ENCODE peak calls at places on chromosomes 1 and 21, in seven cellular contexts. U is LoVo; O is kidney; W is activated T-cell treated with anti-CD3 and anti-CD28 coated beads, Interleukin-2, amount 50 U/mL, for 24 hours; Z is pancreas; H is M059J; K is sciatic nerve. D is an unnamed sample.

GRCh38 chr21:46171996-46172862 is 12.0 kb downstream of the SPATC1L start:
- DNase-seq in H (no peak), Z (no peak), K (peak; percentile 45), W (peak; percentile 13), U (no peak), O (peak; percentile 39), D (no peak)

GRCh38 chr1:161790587-161791317 is 24.6 kb downstream of the ATF6 start:
- DNase-seq in H (no peak), W (no peak), U (no peak), O (no peak), K (no peak), Z (no peak), D (no peak)

GRCh38 chr1:47732489-47732888 is 264.7 kb downstream of the TRABD2B start:
- DNase-seq in W (no peak), K (no peak), U (peak; percentile 74), H (no peak), Z (no peak), O (no peak), D (no peak)

GRCh38 chr1:192311281-192311680 is 5.5 kb upstream of the RGS21 start:
- DNase-seq in H (peak; percentile 9), W (no peak), K (no peak), Z (no peak), O (no peak), U (peak; percentile 8), D (no peak)

GRCh38 chr21:16551101-16551695 is 821.4 kb downstream of the USP25 start:
- DNase-seq in H (peak; percentile 54), U (peak; percentile 53), W (no peak), K (no peak), O (no peak), Z (no peak), D (no peak)

GRCh38 chr1:28640766-28641165 is 2.1 kb downstream of the TAF12 start:
- DNase-seq in H (peak; percentile 39), Z (no peak), O (no peak), W (no peak), U (peak; percentile 26), K (no peak), D (no peak)

GRCh38 chr1:107648071-107648470 is 316.9 kb downstream of the VAV3 start:
- DNase-seq in U (no peak), O (no peak), H (peak; percentile 92), Z (no peak), W (no peak), K (no peak), D (no peak)

GRCh38 chr21:33892853-33893252 is 22.8 kb downstream of the ATP5PO start:
- DNase-seq in O (no peak), U (no peak), W (no peak), K (no peak), H (no peak), Z (no peak), D (no peak)

GRCh38 chr1:70906790-70907189 is 140.8 kb downstream of the PTGER3 start:
- DNase-seq in O (no peak), Z (no peak), H (no peak), U (no peak), W (no peak), K (no peak), D (no peak)

GRCh38 chr1:112700290-112701226 is 6.4 kb downstream of the RHOC start:
- DNase-seq in H (peak; percentile 97), U (peak; percentile 77), K (peak; percentile 99), W (peak; percentile 79), Z (peak; percentile 96), O (peak; percentile 99), D (peak; percentile 99)

GRCh38 chr1:235867903-235868469 is 1.3 kb upstream of the LYST start:
- DNase-seq in O (no peak), Z (no peak), K (no peak), W (no peak), H (no peak), U (no peak), D (no peak)

GRCh38 chr1:33943978-33944377 is 80.1 kb downstream of the HMGB4 start:
- DNase-seq in Z (no peak), O (no peak), K (no peak), U (no peak), H (peak; percentile 96), W (no peak), D (no peak)

GRCh38 chr1:226061793-226062557 is 541 bp upstream of the H3-3A start:
- DNase-seq in W (no peak), U (peak; percentile 85), O (peak; percentile 94), K (peak; percentile 86), Z (peak; percentile 90), H (peak; percentile 85), D (peak; percentile 90)

GRCh38 chr1:6803357-6803756 is 18.1 kb downstream of the CAMTA1 start:
- DNase-seq in O (no peak), H (peak; percentile 54), Z (no peak), K (no peak), W (no peak), U (no peak), D (no peak)

GRCh38 chr1:2863149-2863963 is 61.9 kb upstream of the TTC34 start:
- DNase-seq in K (no peak), O (peak; percentile 61), U (no peak), H (no peak), Z (no peak), W (no peak), D (peak; percentile 20)

GRCh38 chr1:113793878-113794834 is 18.1 kb downstream of the RSBN1 start:
- DNase-seq in O (no peak), K (no peak), U (no peak), W (no peak), Z (no peak), H (no peak), D (no peak)

GRCh38 chr1:227924168-227924837 is 23.4 kb downstream of the WNT9A start:
- DNase-seq in K (no peak), H (no peak), U (no peak), O (peak; percentile 46), Z (no peak), W (no peak), D (peak; percentile 14)

GRCh38 chr1:19425643-19426245 is 59.6 kb downstream of the CAPZB start:
- DNase-seq in O (no peak), W (no peak), H (no peak), K (no peak), Z (no peak), U (no peak), D (no peak)

GRCh38 chr1:234528073-234528865 is 49.3 kb upstream of the TARBP1 start:
- DNase-seq in H (no peak), O (no peak), K (no peak), W (no peak), U (no peak), Z (no peak), D (peak; percentile 63)

GRCh38 chr1:75996196-75996595 is 64.0 kb upstream of the ASB17 start:
- DNase-seq in Z (no peak), U (no peak), O (no peak), W (no peak), H (peak; percentile 53), K (no peak), D (no peak)

GRCh38 chr1:84883286-84883685 is 9.7 kb downstream of the LPAR3 start:
- DNase-seq in H (peak; percentile 39), U (no peak), O (no peak), W (no peak), K (no peak), Z (no peak), D (no peak)

GRCh38 chr1:176448340-176448739 is 14.6 kb upstream of the PAPPA2 start:
- DNase-seq in U (no peak), H (no peak), W (no peak), K (no peak), O (no peak), Z (no peak), D (no peak)

GRCh38 chr1:1167416-1168155 is 6.1 kb upstream of the TTLL10 start:
- DNase-seq in H (no peak), Z (no peak), W (no peak), U (no peak), K (no peak), O (peak; percentile 79), D (peak; percentile 18)

GRCh38 chr1:7255303-7256058 is 470.2 kb downstream of the CAMTA1 start:
- DNase-seq in Z (no peak), H (peak; percentile 85), W (no peak), K (no peak), U (peak; percentile 2), O (no peak), D (no peak)

GRCh38 chr1:172286629-172287076 is 133.8 kb upstream of the C1orf105 start:
- DNase-seq in W (no peak), H (peak; percentile 98), K (no peak), O (no peak), U (no peak), Z (no peak), D (no peak)

GRCh38 chr1:168560370-168560769 is 16.0 kb upstream of the XCL1 start:
- DNase-seq in Z (no peak), O (no peak), H (no peak), U (no peak), W (no peak), K (no peak), D (no peak)

GRCh38 chr1:214019499-214019898 is 31.7 kb downstream of the PROX1 start:
- DNase-seq in H (no peak), W (no peak), K (no peak), Z (no peak), U (no peak), O (no peak), D (peak; percentile 40)

GRCh38 chr1:43269627-43270375 is at the start of gene TMEM125:
- DNase-seq in H (peak; percentile 7), O (no peak), W (no peak), Z (no peak), K (peak; percentile 41), U (peak; percentile 33), D (no peak)

GRCh38 chr1:164308101-164308500 is 250.9 kb upstream of the PBX1 start:
- DNase-seq in Z (no peak), O (no peak), U (no peak), W (no peak), K (no peak), H (no peak), D (no peak)

GRCh38 chr1:77655431-77655974 is 27.0 kb downstream of the ZZZ3 start:
- DNase-seq in O (no peak), K (no peak), Z (no peak), W (no peak), H (peak; percentile 17), U (no peak), D (no peak)

GRCh38 chr1:15962176-15962575 is 13.7 kb downstream of the ZBTB17 start:
- DNase-seq in Z (no peak), W (no peak), O (no peak), H (no peak), K (no peak), U (no peak), D (no peak)

GRCh38 chr1:2234762-2235113 is 6.6 kb downstream of the SKI start:
- DNase-seq in K (no peak), W (no peak), U (no peak), H (no peak), O (peak; percentile 81), Z (no peak), D (peak; percentile 56)

GRCh38 chr1:169750041-169750440 is 16.2 kb upstream of the SELE start:
- DNase-seq in U (no peak), H (no peak), K (no peak), W (no peak), Z (no peak), O (no peak), D (no peak)

GRCh38 chr1:180173952-180174351 is 19.3 kb downstream of the QSOX1 start:
- DNase-seq in H (peak; percentile 73), W (no peak), O (peak; percentile 80), U (no peak), K (peak; percentile 69), Z (peak; percentile 73), D (peak; percentile 94)

GRCh38 chr1:54355931-54356679 is 50.1 kb downstream of the SSBP3 start:
- DNase-seq in H (no peak), K (no peak), U (no peak), W (no peak), O (no peak), Z (peak; percentile 69), D (no peak)

GRCh38 chr1:201584510-201584991 is 45.6 kb downstream of the NAV1 start:
- DNase-seq in Z (no peak), H (peak; percentile 81), W (no peak), K (peak; percentile 49), O (no peak), U (no peak), D (peak; percentile 72)

GRCh38 chr1:40182956-40183710 is 21.9 kb downstream of the RLF start:
- DNase-seq in U (no peak), K (no peak), Z (no peak), O (no peak), H (peak; percentile 16), W (no peak), D (no peak)

GRCh38 chr1:160423966-160424365 is 23.6 kb downstream of the VANGL2 start:
- DNase-seq in K (no peak), Z (no peak), O (no peak), U (no peak), W (no peak), H (no peak), D (no peak)

D was measured in left ventricle myocardium superior.